ENCODE peak calls at places on chromosomes 12 and 14, in four cellular contexts. W is HepG2, Z is K562, Q is GM12878. U is an unnamed sample.

GRCh38 chr14:30185832-30186231 is 258.2 kb upstream of the PRKD1 start:
- DNase-seq in Z (no peak), Q (no peak), W (no peak), U (no peak)

GRCh38 chr12:5912437-5913334 is 32.4 kb downstream of the ANO2 start:
- DNase-seq in Q (no peak), Z (peak), W (no peak), U (peak)

GRCh38 chr12:52200086-52200782 is 8.4 kb upstream of the KRT80 start:
- DNase-seq in Q (no peak), Z (peak), W (no peak), U (peak)

GRCh38 chr12:103742349-103742784 is 98.7 kb downstream of the NT5DC3 start:
- DNase-seq in Z (no peak), W (no peak), Q (no peak), U (no peak)

GRCh38 chr12:98369601-98370000 is 145.8 kb upstream of the TMPO start:
- DNase-seq in W (no peak), Q (no peak), Z (no peak), U (no peak)

GRCh38 chr12:26704684-26705475 is 128.1 kb downstream of the ITPR2 start:
- DNase-seq in W (peak), Q (no peak), Z (no peak), U (no peak)

GRCh38 chr12:130993759-130994670 is 40.3 kb downstream of the ADGRD1 start:
- DNase-seq in Z (peak), W (no peak), Q (no peak), U (no peak)

GRCh38 chr14:70000601-70001000 is 121.4 kb downstream of the SMOC1 start:
- DNase-seq in Q (no peak), Z (no peak), W (no peak), U (no peak)

GRCh38 chr12:15710860-15711510 is 78.2 kb downstream of the EPS8 start:
- DNase-seq in Z (no peak), W (no peak), Q (no peak), U (no peak)

GRCh38 chr12:15712823-15713663 is 76.1 kb downstream of the EPS8 start:
- DNase-seq in Q (no peak), Z (no peak), W (peak), U (no peak)

GRCh38 chr12:15709524-15709923 is 79.7 kb downstream of the EPS8 start:
- DNase-seq in W (no peak), Q (no peak), Z (no peak), U (no peak)

GRCh38 chr12:15714256-15714655 is 74.9 kb downstream of the EPS8 start:
- DNase-seq in Z (no peak), Q (no peak), W (no peak), U (no peak)

GRCh38 chr12:15712160-15712559 is 77.0 kb downstream of the EPS8 start:
- DNase-seq in Z (no peak), Q (no peak), W (no peak), U (no peak)
- TF ChIP-seq ESRRA in Z (no peak), Q (no peak), W (no peak), U (no peak)

GRCh38 chr12:94145231-94145979 is 3.0 kb upstream of the PLXNC1 start:
- DNase-seq in Z (peak), W (no peak), Q (no peak), U (no peak)
- TF ChIP-seq ETV6 in Z (no peak), W (no peak), Q (no peak), U (no peak)

DNA sequence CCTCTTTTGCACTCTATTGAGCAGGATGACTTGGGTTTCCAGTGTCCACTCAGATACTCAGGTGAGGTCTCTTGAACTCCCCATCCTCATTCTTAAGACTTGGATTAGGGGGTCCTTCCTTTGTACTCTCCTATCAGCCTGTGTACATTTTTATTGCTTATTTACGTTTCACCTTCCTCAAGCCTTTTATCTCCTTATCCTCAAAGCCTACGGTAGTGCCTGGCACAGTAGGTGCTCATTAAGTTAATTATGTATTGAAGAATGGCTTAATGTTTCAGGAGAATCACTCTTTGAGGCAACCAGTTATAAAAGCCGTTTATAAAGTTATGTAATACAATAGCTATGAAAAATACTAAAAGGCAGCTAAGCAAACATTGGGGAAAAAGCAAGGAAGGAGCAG is 315.7 kb downstream of the NPAS3 start:
- DNase-seq in W (no peak), Q (no peak), Z (no peak), U (no peak)
- TF ChIP-seq ESRRA in W (no peak), Q (no peak), Z (no peak), U (no peak)

GRCh38 chr12:101923049-101923718 is 45.8 kb downstream of the DRAM1 start:
- DNase-seq in Q (no peak), W (no peak), Z (no peak), U (no peak)

GRCh38 chr12:101925352-101925751 is 48.0 kb downstream of the DRAM1 start:
- DNase-seq in Z (no peak), Q (no peak), W (no peak), U (no peak)

GRCh38 chr12:101927042-101927441 is 49.7 kb downstream of the DRAM1 start:
- DNase-seq in W (no peak), Z (no peak), Q (no peak), U (no peak)

GRCh38 chr12:101925935-101926334 is 48.6 kb downstream of the DRAM1 start:
- DNase-seq in W (no peak), Q (no peak), Z (no peak), U (no peak)

GRCh38 chr12:101924647-101925046 is 47.3 kb downstream of the DRAM1 start:
- DNase-seq in W (no peak), Z (peak), Q (no peak), U (no peak)
- TF ChIP-seq ETV6 in W (no peak), Z (no peak), Q (no peak), U (no peak)

GRCh38 chr12:79295572-79295971 is 395.2 kb downstream of the PAWR start:
- DNase-seq in Q (no peak), W (no peak), Z (no peak), U (no peak)

GRCh38 chr12:79296871-79297270 is 393.9 kb downstream of the PAWR start:
- DNase-seq in W (no peak), Q (no peak), Z (no peak), U (no peak)

GRCh38 chr12:79298511-79298910 is 392.3 kb downstream of the PAWR start:
- DNase-seq in Z (no peak), W (no peak), Q (no peak), U (no peak)

GRCh38 chr12:79294590-79294989 is 396.2 kb downstream of the PAWR start:
- DNase-seq in Z (no peak), W (no peak), Q (no peak), U (no peak)

GRCh38 chr12:79296128-79296527 is 394.6 kb downstream of the PAWR start:
- DNase-seq in Q (no peak), Z (no peak), W (no peak), U (no peak)
- TF ChIP-seq ESRRA in Q (no peak), Z (no peak), W (no peak), U (no peak)

DNA sequence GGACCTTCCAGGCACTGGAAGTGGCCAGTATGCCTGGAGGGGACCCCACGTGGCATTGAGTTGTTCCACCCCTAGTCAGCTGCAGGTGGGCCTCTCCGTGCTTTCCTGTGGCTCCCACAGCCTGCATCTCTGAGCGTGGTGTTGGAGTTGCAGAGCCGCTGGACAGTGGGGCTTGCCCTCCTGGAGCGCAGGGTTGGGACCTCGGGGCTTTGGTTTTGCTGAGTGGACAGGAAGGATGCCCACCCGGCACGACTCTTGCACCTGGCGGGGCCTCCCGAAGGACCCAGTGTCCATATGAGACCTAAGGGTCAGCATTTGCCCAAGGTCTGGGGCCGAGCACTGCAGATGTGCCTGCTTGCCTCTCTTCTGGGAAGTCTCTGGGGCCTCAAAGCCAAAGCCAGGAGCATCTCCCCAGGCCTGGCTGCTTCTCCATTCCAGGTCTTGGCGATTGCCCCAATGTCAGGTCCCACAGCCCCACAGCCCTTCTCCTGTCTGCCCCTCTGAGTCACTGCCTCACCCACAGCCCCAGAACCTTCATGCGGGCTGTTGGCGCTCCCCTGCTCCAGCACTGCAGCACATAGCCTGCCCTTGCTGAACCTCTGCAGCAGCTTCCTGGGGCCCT is 1.5 kb downstream of the PACS2 start:
- DNase-seq in W (no peak), Q (no peak), Z (no peak), U (no peak)
- TF ChIP-seq ETV6 in W (no peak), Q (no peak), Z (no peak), U (no peak)

U was measured in WTC11.